ENCODE peak calls at places on chromosome 15, in six cellular contexts. J is C1 segment of cervical spinal cord; M is fibroblast of pulmonary artery; Z is CD4-positive, alpha-beta T cell; D is stimulated activated CD4-positive, alpha-beta T cell treated with anti-CD3 and anti-CD28 coated beads, Interleukin-4, amount 100 ng/mL, for 1 hour; L is activated T-cell treated with anti-CD3 and anti-CD28 coated beads for 24 hours. U is an unnamed sample.

GRCh38 chr15:25052191-25052999 is 97.6 kb downstream of the SNRPN start:
- DNase-seq in D (no peak), Z (no peak), J (no peak), M (no peak), L (no peak), U (no peak)

GRCh38 chr15:71611721-71612016 is 198.7 kb upstream of the NR2E3 start:
- DNase-seq in D (no peak), Z (no peak), J (no peak), L (no peak), M (no peak), U (no peak)

GRCh38 chr15:34616613-34617012 is 33.2 kb upstream of the GOLGA8B start:
- DNase-seq in L (no peak), D (no peak), Z (no peak), M (peak), J (no peak), U (no peak)

GRCh38 chr15:57566840-57567239 is 24.9 kb upstream of the MYZAP start:
- DNase-seq in D (no peak), Z (no peak), M (peak), J (no peak), L (no peak), U (no peak)

GRCh38 chr15:72179950-72180581 is 17.5 kb downstream of the GRAMD2A start:
- DNase-seq in J (peak), D (no peak), M (peak), Z (no peak), L (no peak), U (peak)

GRCh38 chr15:45637552-45638033 is 2.8 kb downstream of the SQOR start:
- DNase-seq in Z (peak), M (peak), D (peak), J (peak), L (peak), U (no peak)

GRCh38 chr15:81531141-81531592 is 157.2 kb upstream of the TMC3 start:
- DNase-seq in M (no peak), Z (no peak), J (no peak), L (no peak), D (no peak), U (no peak)

GRCh38 chr15:20352241-20353200 is 189.1 kb downstream of the GOLGA6L6 start:
- DNase-seq in Z (no peak), D (peak), M (no peak), J (no peak), L (no peak), U (no peak)

GRCh38 chr15:51727141-51727897 is 10.1 kb downstream of the LYSMD2 start:
- DNase-seq in Z (no peak), D (no peak), J (no peak), L (no peak), M (no peak), U (no peak)

GRCh38 chr15:41798607-41799487 is 24.6 kb downstream of the MAPKBP1 start:
- DNase-seq in Z (no peak), D (no peak), J (no peak), L (no peak), M (no peak), U (no peak)

GRCh38 chr15:58472821-58473581 is 41.2 kb downstream of the LIPC start:
- DNase-seq in Z (peak), J (no peak), M (peak), L (no peak), D (no peak), U (no peak)

GRCh38 chr15:72339777-72340177 is 19.8 kb upstream of the CELF6 start:
- DNase-seq in M (peak), D (no peak), J (no peak), L (no peak), Z (no peak), U (peak)

GRCh38 chr15:66740802-66741201 is 38.8 kb downstream of the SMAD6 start:
- DNase-seq in Z (no peak), J (no peak), L (no peak), D (no peak), M (no peak), U (no peak)

GRCh38 chr15:71755092-71755491 is 55.3 kb upstream of the NR2E3 start:
- DNase-seq in J (no peak), D (no peak), M (no peak), Z (no peak), L (no peak), U (no peak)

GRCh38 chr15:35206060-35206675 is 121.1 kb upstream of the NANOGP8 start:
- DNase-seq in L (no peak), J (no peak), Z (no peak), D (no peak), M (peak), U (no peak)

GRCh38 chr15:39778031-39778430 is 4.6 kb downstream of the FSIP1 start:
- DNase-seq in L (no peak), Z (no peak), D (no peak), J (no peak), M (no peak), U (no peak)

GRCh38 chr15:95902606-95903005 is 427.9 kb upstream of the NR2F2 start:
- DNase-seq in D (no peak), Z (no peak), L (no peak), J (no peak), M (no peak), U (no peak)

GRCh38 chr15:68228143-68228970 is 1.2 kb downstream of the CLN6 start:
- DNase-seq in L (no peak), M (peak), J (no peak), Z (no peak), D (no peak), U (no peak)

GRCh38 chr15:85047271-85047948 is 65.8 kb downstream of the PDE8A start:
- DNase-seq in M (peak), Z (no peak), L (no peak), J (peak), D (no peak), U (no peak)

U was measured in amygdala.